ENCODE peak calls at places on chromosome 14, in seven cellular contexts. U, T, H, G, S, A and Q are unnamed samples.

GRCh38 chr14:28757790-28758189 is 8.8 kb upstream of the FOXG1 start:
- DNase-seq in U (no peak), T (no peak), H (no peak), G (no peak), S (no peak), A (no peak), Q (no peak)

GRCh38 chr14:67533754-67534085 is 630 bp downstream of the PLEKHH1 start:
- DNase-seq in U (no peak), T (no peak), H (no peak), G (no peak), S (no peak), A (no peak), Q (no peak)

GRCh38 chr14:23160924-23161522 is 22.4 kb downstream of the SLC7A8 start:
- DNase-seq in U (no peak), T (peak), H (no peak), G (no peak), S (no peak), A (no peak), Q (no peak)

GRCh38 chr14:52131640-52132320 is 62.9 kb upstream of the NID2 start:
- DNase-seq in U (peak), T (peak), H (no peak), G (peak), S (peak), A (no peak), Q (peak)

GRCh38 chr14:65229431-65230286 is 127.3 kb upstream of the MAX start:
- DNase-seq in U (peak), T (no peak), H (no peak), G (no peak), S (no peak), A (no peak), Q (peak)

GRCh38 chr14:49249022-49249421 is 337.2 kb downstream of the RPS29 start:
- DNase-seq in U (no peak), T (no peak), H (no peak), G (no peak), S (no peak), A (no peak), Q (no peak)

GRCh38 chr14:82704218-82704617 is 1170.6 kb upstream of the SEL1L start:
- DNase-seq in U (no peak), T (no peak), H (no peak), G (no peak), S (no peak), A (no peak), Q (no peak)

GRCh38 chr14:54698501-54698900 is 131.6 kb downstream of the SAMD4A start:
- DNase-seq in U (no peak), T (no peak), H (no peak), G (no peak), S (no peak), A (no peak), Q (no peak)

GRCh38 chr14:50736932-50737419 is 68.9 kb upstream of the SAV1 start:
- DNase-seq in U (no peak), T (no peak), H (no peak), G (peak), S (no peak), A (no peak), Q (peak)

GRCh38 chr14:101022916-101023435 is 119.5 kb upstream of the RTL1 start:
- DNase-seq in U (peak), T (no peak), H (no peak), G (no peak), S (no peak), A (no peak), Q (no peak)

GRCh38 chr14:30165255-30165654 is 237.6 kb upstream of the PRKD1 start:
- DNase-seq in U (no peak), T (no peak), H (no peak), G (no peak), S (no peak), A (no peak), Q (no peak)

GRCh38 chr14:91891721-91892220 is 24.4 kb upstream of the TC2N start:
- DNase-seq in U (no peak), T (no peak), H (no peak), G (no peak), S (no peak), A (no peak), Q (no peak)

GRCh38 chr14:24389266-24389855 is 9.4 kb upstream of the NYNRIN start:
- DNase-seq in U (no peak), T (no peak), H (no peak), G (no peak), S (no peak), A (no peak), Q (no peak)

GRCh38 chr14:105850853-105851581 is 324.6 kb downstream of the TMEM121 start:
- DNase-seq in U (no peak), T (no peak), H (no peak), G (no peak), S (no peak), A (no peak), Q (peak)

GRCh38 chr14:77498984-77499527 is 440 bp upstream of the ISM2 start:
- DNase-seq in U (no peak), T (no peak), H (no peak), G (peak), S (no peak), A (no peak), Q (no peak)

GRCh38 chr14:76500011-76500410 is 124.1 kb downstream of the ESRRB start:
- DNase-seq in U (no peak), T (no peak), H (no peak), G (no peak), S (no peak), A (no peak), Q (no peak)

GRCh38 chr14:71327691-71328090 is 420.4 kb downstream of the PCNX1 start:
- DNase-seq in U (no peak), T (no peak), H (no peak), G (no peak), S (no peak), A (no peak), Q (no peak)

GRCh38 chr14:76109087-76109880 is 42.4 kb upstream of the GPATCH2L start:
- DNase-seq in U (no peak), T (no peak), H (no peak), G (no peak), S (no peak), A (no peak), Q (no peak)